ENCODE peak calls at places on chromosome 1, in eight cellular contexts. P, V, H, I, W, Q, N and J are unnamed samples.

GRCh38 chr1:87113313-87113712 is 198.9 kb downstream of the HS2ST1 start:
- DNase-seq in I (no peak), N (no peak), W (peak; percentile 61), P (no peak), Q (no peak), V (no peak), H (no peak), J (no peak)

GRCh38 chr1:39485046-39485803 is 6.2 kb upstream of the BMP8A start:
- DNase-seq in P (no peak), V (no peak), W (no peak), N (no peak), H (no peak), Q (no peak), I (no peak), J (no peak)

GRCh38 chr1:242203290-242203689 is 204.4 kb upstream of the MAP1LC3C start:
- DNase-seq in W (no peak), P (no peak), N (no peak), V (no peak), Q (no peak), I (no peak), H (no peak), J (no peak)

GRCh38 chr1:154759196-154759595 is 110.9 kb downstream of the KCNN3 start:
- DNase-seq in P (no peak), H (no peak), I (peak; percentile 33), Q (no peak), N (peak; percentile 90), W (no peak), V (no peak), J (no peak)

GRCh38 chr1:81876901-81877750 is 76.4 kb downstream of the ADGRL2 start:
- DNase-seq in V (no peak), P (no peak), H (no peak), N (no peak), I (no peak), W (peak; percentile 67), Q (no peak), J (no peak)

GRCh38 chr1:7921766-7922165 is 18.9 kb downstream of the TNFRSF9 start:
- DNase-seq in V (no peak), W (peak; percentile 30), H (no peak), P (no peak), I (no peak), Q (no peak), N (no peak), J (no peak)

GRCh38 chr1:24295547-24295946 is 23.6 kb upstream of the GRHL3 start:
- DNase-seq in Q (no peak), W (no peak), P (no peak), V (no peak), I (no peak), N (no peak), H (no peak), J (no peak)

GRCh38 chr1:100188617-100189016 is 10.6 kb upstream of the LRRC39 start:
- DNase-seq in V (no peak), Q (no peak), W (peak; percentile 88), H (no peak), N (no peak), I (no peak), P (peak; percentile 88), J (no peak)

GRCh38 chr1:112493351-112493750 is 15.4 kb upstream of the WNT2B start:
- DNase-seq in H (no peak), V (no peak), P (no peak), I (no peak), N (no peak), Q (no peak), W (no peak), J (no peak)

GRCh38 chr1:16420719-16421118 is 16.5 kb downstream of the SPATA21 start:
- DNase-seq in I (peak; percentile 8), N (peak; percentile 53), P (no peak), Q (no peak), H (peak; percentile 14), W (no peak), V (no peak), J (no peak)

GRCh38 chr1:159869607-159870006 is 7.2 kb upstream of the VSIG8 start:
- DNase-seq in Q (no peak), W (no peak), N (no peak), P (no peak), I (no peak), H (no peak), V (no peak), J (no peak)

GRCh38 chr1:224183591-224184312 is 712 bp downstream of the DEGS1 start:
- DNase-seq in Q (peak; percentile 71), H (peak; percentile 42), V (peak; percentile 78), N (peak; percentile 57), I (no peak), P (peak; percentile 50), W (peak; percentile 60), J (peak; percentile 87)

GRCh38 chr1:169106921-169107672 is 607 bp downstream of the ATP1B1 start:
- DNase-seq in N (no peak), V (peak; percentile 33), H (no peak), I (no peak), Q (peak; percentile 61), W (peak; percentile 46), P (no peak), J (no peak)

GRCh38 chr1:183093821-183094287 is 70.6 kb downstream of the LAMC1 start:
- DNase-seq in I (no peak), V (no peak), N (no peak), P (no peak), Q (no peak), H (no peak), W (peak; percentile 69), J (no peak)

GRCh38 chr1:245156041-245156735 is 1.4 kb downstream of the KIF26B start:
- DNase-seq in H (peak; percentile 49), N (peak; percentile 73), W (peak; percentile 82), I (peak; percentile 52), Q (peak; percentile 90), P (peak; percentile 95), V (peak; percentile 76), J (peak; percentile 96)

GRCh38 chr1:62321438-62321837 is 2.2 kb upstream of the KANK4 start:
- DNase-seq in P (no peak), I (no peak), N (no peak), Q (no peak), V (no peak), H (no peak), W (peak; percentile 82), J (no peak)

GRCh38 chr1:30771005-30771404 is 13.4 kb upstream of the LAPTM5 start:
- DNase-seq in H (no peak), I (no peak), Q (no peak), V (no peak), N (no peak), W (no peak), P (no peak), J (no peak)

GRCh38 chr1:26730695-26731094 is 34.9 kb downstream of the ARID1A start:
- DNase-seq in W (peak; percentile 67), H (no peak), I (no peak), N (no peak), V (no peak), P (no peak), Q (no peak), J (no peak)

GRCh38 chr1:42221952-42222606 is 57.5 kb upstream of the GUCA2A start:
- DNase-seq in I (no peak), V (no peak), Q (no peak), W (peak; percentile 91), N (no peak), P (no peak), H (no peak), J (no peak)

GRCh38 chr1:243264718-243265117 is 8.9 kb downstream of the SDCCAG8 start:
- DNase-seq in I (no peak), N (no peak), H (no peak), Q (no peak), W (peak; percentile 89), P (no peak), V (no peak), J (no peak)

GRCh38 chr1:240998024-240998423 is 359.0 kb downstream of the RGS7 start:
- DNase-seq in V (no peak), Q (no peak), N (no peak), I (no peak), H (no peak), P (no peak), W (peak; percentile 14), J (no peak)

GRCh38 chr1:14853518-14853917 is 255.0 kb downstream of the KAZN start:
- DNase-seq in P (no peak), W (no peak), N (no peak), H (no peak), I (no peak), Q (no peak), V (no peak), J (no peak)

GRCh38 chr1:108199781-108200626 is at the start of gene SLC25A24:
- DNase-seq in N (peak; percentile 59), Q (peak; percentile 92), P (peak; percentile 70), V (peak; percentile 82), W (peak; percentile 78), I (peak; percentile 37), H (peak; percentile 58), J (peak; percentile 90)

GRCh38 chr1:64630611-64631010 is 114.3 kb upstream of the RAVER2 start:
- DNase-seq in I (no peak), Q (no peak), W (no peak), H (no peak), N (no peak), V (no peak), P (no peak), J (no peak)

GRCh38 chr1:3657096-3657475 is 4.8 kb downstream of the TP73 start:
- DNase-seq in P (no peak), H (no peak), Q (no peak), W (no peak), N (no peak), I (no peak), V (no peak), J (no peak)

GRCh38 chr1:97277891-97278662 is 556.5 kb downstream of the PTBP2 start:
- DNase-seq in P (no peak), W (peak; percentile 91), Q (no peak), N (no peak), V (no peak), I (no peak), H (no peak), J (no peak)

GRCh38 chr1:22056043-22056442 is 3.5 kb downstream of the CDC42 start:
- DNase-seq in N (no peak), H (no peak), I (no peak), V (no peak), P (no peak), W (no peak), Q (no peak), J (no peak)

GRCh38 chr1:112957133-112957812 is 1.3 kb upstream of the SLC16A1 start:
- DNase-seq in N (peak; percentile 63), V (peak; percentile 64), H (peak; percentile 6), I (no peak), W (peak; percentile 96), P (no peak), Q (no peak), J (peak; percentile 56)

GRCh38 chr1:27868932-27869718 is 3.2 kb upstream of the THEMIS2 start:
- DNase-seq in N (peak; percentile 62), Q (no peak), W (no peak), I (peak; percentile 49), V (no peak), H (peak; percentile 46), P (no peak), J (no peak)

GRCh38 chr1:37479255-37480124 is 5.1 kb downstream of the ZC3H12A start:
- DNase-seq in W (peak; percentile 95), H (peak; percentile 83), Q (peak; percentile 95), N (peak; percentile 97), I (peak; percentile 84), P (peak; percentile 51), V (no peak), J (no peak)

GRCh38 chr1:239997515-239998311 is 94.0 kb upstream of the FMN2 start:
- DNase-seq in H (no peak), W (no peak), V (peak; percentile 78), N (no peak), P (no peak), I (no peak), Q (no peak), J (peak; percentile 87)

GRCh38 chr1:227317541-227318002 is 720 bp downstream of the CDC42BPA start:
- DNase-seq in Q (peak; percentile 57), N (no peak), W (peak; percentile 60), I (no peak), H (no peak), P (peak; percentile 53), V (peak; percentile 76), J (peak; percentile 83)

GRCh38 chr1:16026723-16027484 is 5.1 kb downstream of the CLCNKA start:
- DNase-seq in P (no peak), Q (no peak), I (no peak), W (no peak), V (peak; percentile 42), N (peak; percentile 42), H (peak; percentile 21), J (peak; percentile 55)

GRCh38 chr1:147627435-147628110 is 42.8 kb downstream of the ACP6 start:
- DNase-seq in P (peak; percentile 13), H (peak; percentile 38), W (peak; percentile 36), V (peak; percentile 84), Q (peak; percentile 75), I (peak; percentile 37), N (peak; percentile 51), J (peak; percentile 87)